ENCODE peak calls at places on chromosomes 11 and 22, in four cellular contexts. One of them, this sample, is unnamed.
A peak's percentile ranks its signal among the peaks of the same experiment; 100 is the strongest.

GRCh38 chr11:77072851-77073327 is 6.1 kb downstream of the CAPN5 start:
- DNase-seq in tibial artery: no peak
- DNase-seq in neuronal stem cell: no peak
- DNase-seq in colonic mucosa: peak; percentile 40
- DNase-seq in this sample: no peak

GRCh38 chr22:38190581-38190980 is 9.0 kb upstream of the PLA2G6 start:
- DNase-seq in tibial artery: no peak
- DNase-seq in neuronal stem cell: no peak
- DNase-seq in colonic mucosa: no peak
- DNase-seq in this sample: no peak

GRCh38 chr11:2746401-2747230 is 46.8 kb upstream of the KCNQ1OT1 start:
- DNase-seq in tibial artery: no peak
- DNase-seq in neuronal stem cell: no peak
- DNase-seq in colonic mucosa: no peak
- DNase-seq in this sample: no peak

GRCh38 chr11:134398644-134399292 is 13.3 kb downstream of the B3GAT1 start:
- DNase-seq in tibial artery: no peak
- DNase-seq in neuronal stem cell: no peak
- DNase-seq in colonic mucosa: no peak
- DNase-seq in this sample: no peak

GRCh38 chr11:17929171-17929570 is 83.7 kb downstream of the SERGEF start:
- DNase-seq in tibial artery: no peak
- DNase-seq in neuronal stem cell: no peak
- DNase-seq in colonic mucosa: no peak
- DNase-seq in this sample: no peak

GRCh38 chr11:34147581-34147980 is 42.2 kb downstream of the NAT10 start:
- DNase-seq in tibial artery: no peak
- DNase-seq in neuronal stem cell: no peak
- DNase-seq in colonic mucosa: no peak
- DNase-seq in this sample: no peak

GRCh38 chr11:104191124-104191523 is 27.2 kb upstream of the PDGFD start:
- DNase-seq in tibial artery: no peak
- DNase-seq in neuronal stem cell: no peak
- DNase-seq in colonic mucosa: no peak
- DNase-seq in this sample: no peak

GRCh38 chr11:24588075-24588474 is 91.2 kb downstream of the LUZP2 start:
- DNase-seq in tibial artery: no peak
- DNase-seq in neuronal stem cell: no peak
- DNase-seq in colonic mucosa: no peak
- DNase-seq in this sample: no peak

GRCh38 chr11:45045692-45046471 is 95.2 kb upstream of the TP53I11 start:
- DNase-seq in tibial artery: peak; percentile 74
- DNase-seq in neuronal stem cell: no peak
- DNase-seq in colonic mucosa: no peak
- DNase-seq in this sample: no peak

DNA sequence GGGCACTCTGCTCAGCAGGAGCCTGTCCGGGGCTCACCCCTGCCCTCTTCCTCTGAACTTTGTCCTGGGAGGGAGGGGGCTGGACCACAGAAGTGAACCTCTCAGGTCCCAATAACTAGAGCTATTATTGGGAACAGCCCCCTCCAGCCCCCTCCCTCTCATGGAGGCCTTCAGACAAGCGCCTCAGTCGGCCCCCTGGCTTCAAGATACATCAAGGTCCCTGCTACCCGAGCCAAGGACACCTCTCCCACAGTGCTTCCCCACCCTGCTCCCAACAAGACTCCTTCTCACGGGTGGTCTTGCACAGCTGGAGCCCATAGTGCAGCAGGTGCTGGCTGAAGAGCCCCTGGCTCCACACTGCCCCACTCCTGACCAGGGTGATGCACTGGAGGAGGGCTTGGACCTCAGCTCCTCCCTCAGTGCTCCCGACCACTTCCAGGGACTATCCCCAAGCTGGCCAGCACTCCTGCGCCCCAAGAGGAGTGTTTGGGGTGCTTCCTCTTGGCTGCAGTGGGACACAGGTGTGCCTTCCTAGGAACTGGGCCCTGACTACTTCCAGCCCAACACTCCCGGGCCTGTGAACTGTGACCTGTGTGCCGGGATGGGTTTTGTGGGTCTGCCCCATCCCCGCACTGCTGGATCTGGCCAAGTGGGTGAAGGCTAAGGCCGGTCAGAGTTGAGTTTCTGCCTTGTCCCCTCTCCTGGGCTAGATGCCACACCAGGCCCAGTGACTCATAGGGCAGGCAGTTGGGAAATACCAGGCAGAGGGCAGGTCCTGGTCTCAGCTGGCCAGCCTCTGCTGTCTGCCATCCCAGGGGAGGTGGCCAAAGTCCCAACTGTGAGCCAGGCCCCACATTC is 2.2 kb downstream of the PNPLA2 start:
- DNase-seq in tibial artery: peak; percentile 91
- DNase-seq in neuronal stem cell: no peak
- DNase-seq in colonic mucosa: peak; percentile 80
- DNase-seq in this sample: peak; percentile 86
- H3K4me3 ChIP-seq in tibial artery: peak overlapping the region; percentile 88
- H3K4me3 ChIP-seq in neuronal stem cell: peak overlapping the region; percentile 92
- H3K4me3 ChIP-seq in colonic mucosa: peak overlapping the region; percentile 70
- H3K4me3 ChIP-seq in this sample: peak overlapping the region; percentile 98

GRCh38 chr22:29702025-29702930 is 17.5 kb upstream of the CABP7 start:
- DNase-seq in tibial artery: no peak
- DNase-seq in neuronal stem cell: no peak
- DNase-seq in colonic mucosa: peak; percentile 36
- DNase-seq in this sample: no peak
- H3K4me3 ChIP-seq in tibial artery: no peak overlapping the region
- H3K4me3 ChIP-seq in neuronal stem cell: no peak overlapping the region
- H3K4me3 ChIP-seq in colonic mucosa: no peak overlapping the region
- H3K4me3 ChIP-seq in this sample: no peak overlapping the region

GRCh38 chr11:13216019-13217006 is 61.3 kb upstream of the BMAL1 start:
- DNase-seq in tibial artery: no peak
- DNase-seq in neuronal stem cell: peak; percentile 62
- DNase-seq in colonic mucosa: no peak
- DNase-seq in this sample: no peak
- H3K4me3 ChIP-seq in tibial artery: no peak overlapping the region
- H3K4me3 ChIP-seq in neuronal stem cell: no peak overlapping the region
- H3K4me3 ChIP-seq in colonic mucosa: no peak overlapping the region
- H3K4me3 ChIP-seq in this sample: no peak overlapping the region

GRCh38 chr11:90133560-90134145 is 810 bp upstream of the NAALAD2 start:
- DNase-seq in tibial artery: no peak
- DNase-seq in neuronal stem cell: no peak
- DNase-seq in colonic mucosa: no peak
- DNase-seq in this sample: no peak

GRCh38 chr11:90134420-90135003 is at the start of gene NAALAD2:
- DNase-seq in tibial artery: peak; percentile 38
- DNase-seq in neuronal stem cell: peak; percentile 70
- DNase-seq in colonic mucosa: peak; percentile 22
- DNase-seq in this sample: no peak

GRCh38 chr11:90135016-90135415 is 553 bp downstream of the NAALAD2 start:
- DNase-seq in tibial artery: no peak
- DNase-seq in neuronal stem cell: no peak
- DNase-seq in colonic mucosa: no peak
- DNase-seq in this sample: no peak
- H3K4me3 ChIP-seq in tibial artery: peak overlapping the region; percentile 53
- H3K4me3 ChIP-seq in neuronal stem cell: peak overlapping the region; percentile 54
- H3K4me3 ChIP-seq in colonic mucosa: peak overlapping the region; percentile 20
- H3K4me3 ChIP-seq in this sample: peak overlapping the region; percentile 75

GRCh38 chr11:130892847-130893246 is 23.4 kb downstream of the SNX19 start:
- DNase-seq in tibial artery: no peak
- DNase-seq in neuronal stem cell: peak; percentile 83
- DNase-seq in colonic mucosa: no peak
- DNase-seq in this sample: no peak

GRCh38 chr11:130894322-130895025 is 21.8 kb downstream of the SNX19 start:
- DNase-seq in tibial artery: peak; percentile 74
- DNase-seq in neuronal stem cell: peak; percentile 76
- DNase-seq in colonic mucosa: peak; percentile 73
- DNase-seq in this sample: no peak

GRCh38 chr11:130899106-130899505 is 17.2 kb downstream of the SNX19 start:
- DNase-seq in tibial artery: no peak
- DNase-seq in neuronal stem cell: no peak
- DNase-seq in colonic mucosa: no peak
- DNase-seq in this sample: no peak

GRCh38 chr11:130902380-130902779 is 13.9 kb downstream of the SNX19 start:
- DNase-seq in tibial artery: no peak
- DNase-seq in neuronal stem cell: no peak
- DNase-seq in colonic mucosa: no peak
- DNase-seq in this sample: no peak

GRCh38 chr11:130897262-130898182 is 18.8 kb downstream of the SNX19 start:
- DNase-seq in tibial artery: peak; percentile 83
- DNase-seq in neuronal stem cell: no peak
- DNase-seq in colonic mucosa: peak; percentile 31
- DNase-seq in this sample: peak; percentile 92
- H3K4me3 ChIP-seq in tibial artery: no peak overlapping the region
- H3K4me3 ChIP-seq in neuronal stem cell: no peak overlapping the region
- H3K4me3 ChIP-seq in colonic mucosa: no peak overlapping the region
- H3K4me3 ChIP-seq in this sample: peak overlapping the region; percentile 52

GRCh38 chr11:92246637-92247036 is 22.0 kb downstream of the FAT3 start:
- DNase-seq in tibial artery: no peak
- DNase-seq in neuronal stem cell: no peak
- DNase-seq in colonic mucosa: no peak
- DNase-seq in this sample: no peak
- H3K4me3 ChIP-seq in tibial artery: no peak overlapping the region
- H3K4me3 ChIP-seq in neuronal stem cell: no peak overlapping the region
- H3K4me3 ChIP-seq in colonic mucosa: no peak overlapping the region
- H3K4me3 ChIP-seq in this sample: no peak overlapping the region

GRCh38 chr11:111936045-111936400 is 1.1 kb upstream of the DIXDC1 start:
- DNase-seq in tibial artery: no peak
- DNase-seq in neuronal stem cell: no peak
- DNase-seq in colonic mucosa: no peak
- DNase-seq in this sample: no peak
- H3K4me3 ChIP-seq in tibial artery: peak overlapping the region; percentile 72
- H3K4me3 ChIP-seq in neuronal stem cell: peak overlapping the region; percentile 54
- H3K4me3 ChIP-seq in colonic mucosa: no peak overlapping the region
- H3K4me3 ChIP-seq in this sample: peak overlapping the region; percentile 78

DNA sequence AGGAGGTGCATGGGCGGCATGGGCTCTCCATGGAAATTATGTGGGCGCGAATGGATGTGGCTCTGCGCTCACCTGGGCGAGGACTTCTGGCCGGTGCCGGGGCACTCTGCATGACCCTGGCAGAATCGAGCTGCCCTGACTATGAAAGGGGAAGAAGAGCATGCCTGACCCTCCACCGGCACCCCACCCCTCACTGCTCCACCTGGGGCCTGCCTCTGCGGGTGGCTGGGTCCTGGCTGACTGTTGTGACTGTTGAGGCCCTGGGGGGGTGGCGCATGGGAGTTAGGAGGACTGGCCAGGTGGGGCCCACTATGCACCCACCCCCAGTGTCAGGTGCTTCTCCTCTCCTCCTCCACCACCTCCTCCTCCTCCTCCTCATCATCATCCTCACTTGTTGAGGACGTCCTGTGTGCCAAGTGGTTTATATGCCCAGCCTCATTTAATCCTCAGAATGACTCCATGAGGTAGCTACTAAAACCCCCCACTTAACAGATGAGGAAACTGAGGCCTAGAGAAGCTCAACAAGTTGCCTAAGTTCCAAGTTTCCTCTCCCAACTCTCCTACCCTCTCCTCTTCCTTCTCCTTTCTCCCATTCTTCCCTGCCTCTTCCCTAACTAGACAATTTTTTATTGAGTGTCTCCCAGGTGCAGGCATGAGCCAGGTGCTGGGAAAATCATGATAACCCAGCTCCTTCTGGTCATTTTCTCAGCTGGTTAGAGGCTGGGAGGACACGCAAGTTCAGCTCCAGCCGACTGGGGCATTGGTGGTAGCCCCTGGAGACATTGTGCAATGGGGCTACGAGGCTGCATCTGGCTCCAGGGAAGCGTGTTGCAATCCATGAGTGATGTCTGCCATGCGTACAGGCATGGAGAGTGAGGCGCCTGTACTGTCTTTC is 2.3 kb downstream of the MYEOV start:
- DNase-seq in tibial artery: peak; percentile 84
- DNase-seq in neuronal stem cell: no peak
- DNase-seq in colonic mucosa: no peak
- DNase-seq in this sample: no peak
- H3K4me3 ChIP-seq in tibial artery: no peak overlapping the region
- H3K4me3 ChIP-seq in neuronal stem cell: no peak overlapping the region
- H3K4me3 ChIP-seq in colonic mucosa: no peak overlapping the region
- H3K4me3 ChIP-seq in this sample: peak overlapping the region; percentile 61

GRCh38 chr22:42688241-42688913 is 32.3 kb downstream of the A4GALT start:
- DNase-seq in tibial artery: peak; percentile 96
- DNase-seq in neuronal stem cell: peak; percentile 38
- DNase-seq in colonic mucosa: peak; percentile 73
- DNase-seq in this sample: peak; percentile 79

GRCh38 chr22:42685941-42686666 is 34.6 kb downstream of the A4GALT start:
- DNase-seq in tibial artery: no peak
- DNase-seq in neuronal stem cell: no peak
- DNase-seq in colonic mucosa: peak; percentile 54
- DNase-seq in this sample: no peak

GRCh38 chr22:42684462-42685195 is 35.4 kb upstream of the CYB5R3 start:
- DNase-seq in tibial artery: peak; percentile 81
- DNase-seq in neuronal stem cell: no peak
- DNase-seq in colonic mucosa: no peak
- DNase-seq in this sample: no peak

GRCh38 chr22:42688914-42689275 is 31.8 kb downstream of the A4GALT start:
- DNase-seq in tibial artery: no peak
- DNase-seq in neuronal stem cell: no peak
- DNase-seq in colonic mucosa: no peak
- DNase-seq in this sample: no peak

DNA sequence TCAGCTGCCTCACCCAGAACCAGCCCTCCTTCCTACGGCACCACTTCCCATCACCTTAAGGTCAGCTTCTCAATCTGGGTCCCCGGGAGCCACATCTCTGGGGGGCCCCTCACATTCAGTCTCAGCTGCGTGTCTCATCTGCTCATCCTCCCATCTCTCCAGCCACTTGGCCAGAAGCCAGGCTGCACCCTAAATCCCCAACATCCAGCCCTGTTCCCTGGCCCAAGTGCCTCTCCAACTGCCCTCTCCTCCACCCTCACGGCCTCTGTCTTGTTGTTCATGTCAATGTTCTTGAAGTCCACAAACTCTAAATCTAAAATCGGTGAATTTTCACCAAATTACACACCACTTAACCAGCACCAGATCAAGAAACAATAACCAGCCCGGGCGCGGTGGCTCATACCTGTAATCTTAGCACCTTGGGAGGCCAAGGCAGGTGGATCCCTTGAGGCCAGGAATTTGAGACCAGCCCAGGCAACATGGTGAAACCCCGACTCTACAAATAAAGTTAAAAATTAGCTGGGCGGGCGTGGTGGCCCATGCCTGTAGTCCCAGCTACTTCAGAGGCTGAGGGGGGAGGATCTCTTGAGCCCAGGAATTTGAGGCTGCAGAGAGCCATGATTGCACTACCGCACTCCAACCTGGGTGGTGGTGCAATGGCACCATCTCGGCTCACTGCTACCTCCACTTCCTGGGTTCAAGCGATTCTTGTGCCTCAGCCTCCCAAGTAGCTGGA is 33.7 kb downstream of the A4GALT start:
- DNase-seq in tibial artery: no peak
- DNase-seq in neuronal stem cell: no peak
- DNase-seq in colonic mucosa: no peak
- DNase-seq in this sample: no peak
- H3K4me3 ChIP-seq in tibial artery: no peak overlapping the region
- H3K4me3 ChIP-seq in neuronal stem cell: no peak overlapping the region
- H3K4me3 ChIP-seq in colonic mucosa: no peak overlapping the region
- H3K4me3 ChIP-seq in this sample: no peak overlapping the region

GRCh38 chr11:110032257-110032656 is 60.9 kb upstream of the ZC3H12C start:
- DNase-seq in tibial artery: no peak
- DNase-seq in neuronal stem cell: peak; percentile 18
- DNase-seq in colonic mucosa: no peak
- DNase-seq in this sample: no peak
- H3K4me3 ChIP-seq in tibial artery: no peak overlapping the region
- H3K4me3 ChIP-seq in neuronal stem cell: peak overlapping the region; percentile 13
- H3K4me3 ChIP-seq in colonic mucosa: no peak overlapping the region
- H3K4me3 ChIP-seq in this sample: no peak overlapping the region